ENCODE peak calls at places on chromosome 1, in seven cellular contexts. D is stimulated activated naive CD8-positive, alpha-beta T cell treated with anti-CD3 and anti-CD28 coated beads, Interleukin-15, Interleukin-2, amounts not matched to agents 100 U/mL and 50 U/mL, for 24 hours; H is HS-27A; B is T1000; Y is T47D; L is NCI-H1417; Z is mucosa of descending colon. T is an unnamed sample.

GRCh38 chr1:100034465-100034864 is 64.7 kb downstream of the SLC35A3 start:
- DNase-seq in Y (peak), D (no peak), H (no peak), B (no peak), L (no peak), Z (no peak), T (no peak)

GRCh38 chr1:65412984-65413375 is 7.5 kb upstream of the LEPR start:
- DNase-seq in D (no peak), B (peak), Y (no peak), Z (no peak), L (no peak), H (peak), T (no peak)

GRCh38 chr1:44484155-44484688 is 79.2 kb downstream of the RNF220 start:
- DNase-seq in Z (no peak), B (no peak), D (no peak), L (no peak), Y (no peak), H (no peak), T (no peak)

GRCh38 chr1:234842726-234843641 is 233.0 kb upstream of the IRF2BP2 start:
- DNase-seq in Z (no peak), Y (no peak), B (no peak), H (no peak), L (no peak), D (peak), T (no peak)

GRCh38 chr1:208917719-208918118 is 665.8 kb upstream of the CAMK1G start:
- DNase-seq in H (no peak), D (no peak), Y (no peak), B (no peak), Z (no peak), L (no peak), T (no peak)

GRCh38 chr1:160116277-160117147 is 953 bp downstream of the ATP1A2 start:
- DNase-seq in Z (peak), L (no peak), D (no peak), H (no peak), B (no peak), Y (no peak), T (no peak)

GRCh38 chr1:211318881-211319280 is 7.8 kb upstream of the TRAF5 start:
- DNase-seq in H (no peak), Y (no peak), Z (no peak), B (no peak), D (no peak), L (no peak), T (no peak)

GRCh38 chr1:119651133-119651532 is 3.1 kb upstream of the ZNF697 start:
- DNase-seq in Z (no peak), Y (no peak), H (no peak), L (no peak), B (no peak), D (no peak), T (no peak)

GRCh38 chr1:33735624-33736023 is 128.3 kb upstream of the HMGB4 start:
- DNase-seq in H (no peak), L (peak), Y (peak), Z (no peak), D (no peak), B (no peak), T (no peak)

T was measured in transverse colon.